ENCODE peak calls at places on chromosomes 1 and 21, in four cellular contexts. F is K562, C is HL-60, S is GM12878. L is an unnamed sample.

GRCh38 chr1:42973304-42973703 is 14.6 kb upstream of the SLC2A1 start:
- DNase-seq in F (no peak), C (no peak), S (no peak), L (no peak)

GRCh38 chr1:97378596-97378995 is 542.2 kb downstream of the DPYD start:
- DNase-seq in F (no peak), C (no peak), S (no peak), L (no peak)

GRCh38 chr1:209150114-209150513 is 433.4 kb upstream of the CAMK1G start:
- DNase-seq in F (peak), C (peak), S (no peak), L (no peak)

GRCh38 chr21:28516996-28517592 is 475.6 kb downstream of the LTN1 start:
- DNase-seq in F (peak), C (peak), S (peak), L (peak)

GRCh38 chr1:179935909-179936496 is 18.6 kb upstream of the CEP350 start:
- DNase-seq in F (peak), C (no peak), S (no peak), L (no peak)

GRCh38 chr1:149915429-149916192 is 2.0 kb downstream of the SV2A start:
- DNase-seq in F (peak), C (no peak), S (no peak), L (no peak)

GRCh38 chr1:18091660-18092446 is 15.7 kb upstream of the IGSF21 start:
- DNase-seq in F (no peak), C (no peak), S (no peak), L (no peak)

GRCh38 chr21:41666641-41667051 is 100.2 kb downstream of the RIPK4 start:
- DNase-seq in F (no peak), C (peak), S (no peak), L (no peak)

GRCh38 chr1:212504171-212504803 is 71.6 kb downstream of the NENF start:
- DNase-seq in F (no peak), C (no peak), S (no peak), L (no peak)

GRCh38 chr1:169931795-169932195 is 38.1 kb upstream of the SCYL3 start:
- DNase-seq in F (no peak), C (no peak), S (no peak), L (no peak)

GRCh38 chr21:31752352-31752751 is 20.4 kb upstream of the SCAF4 start:
- DNase-seq in F (no peak), C (no peak), S (no peak), L (no peak)

GRCh38 chr1:221227872-221228337 is 348.7 kb downstream of the HLX start:
- DNase-seq in F (no peak), C (no peak), S (no peak), L (no peak)

GRCh38 chr21:41610042-41610839 is 102.3 kb upstream of the TMPRSS2 start:
- DNase-seq in F (peak), C (peak), S (no peak), L (peak)

GRCh38 chr1:236502972-236503639 is 20.7 kb upstream of the LGALS8 start:
- DNase-seq in F (peak), C (peak), S (no peak), L (no peak)

GRCh38 chr1:176696109-176696508 is 233.1 kb downstream of the PAPPA2 start:
- DNase-seq in F (peak), C (no peak), S (no peak), L (no peak)

GRCh38 chr1:151134991-151135390 is 11.4 kb downstream of the SEMA6C start:
- DNase-seq in F (no peak), C (no peak), S (no peak), L (no peak)

GRCh38 chr1:81819613-81820012 is 18.9 kb downstream of the ADGRL2 start:
- DNase-seq in F (no peak), C (no peak), S (no peak), L (no peak)

GRCh38 chr1:24704411-24705259 is 40.6 kb upstream of the CLIC4 start:
- DNase-seq in F (peak), C (no peak), S (no peak), L (no peak)

GRCh38 chr1:236495359-236496120 is 28.2 kb upstream of the LGALS8 start:
- DNase-seq in F (peak), C (no peak), S (no peak), L (no peak)

GRCh38 chr1:213987422-213987875 is 324 bp upstream of the PROX1 start:
- DNase-seq in F (no peak), C (no peak), S (no peak), L (no peak)

GRCh38 chr21:24514081-24514733 is 1093.1 kb downstream of the MRPL39 start:
- DNase-seq in F (no peak), C (no peak), S (no peak), L (no peak)

GRCh38 chr21:31372176-31372765 is 28.2 kb upstream of the TIAM1 start:
- DNase-seq in F (no peak), C (no peak), S (no peak), L (no peak)

GRCh38 chr21:28444131-28444530 is 548.5 kb downstream of the LTN1 start:
- DNase-seq in F (no peak), C (no peak), S (no peak), L (no peak)

GRCh38 chr21:45598666-45599065 is 44.9 kb upstream of the PCBP3 start:
- DNase-seq in F (no peak), C (no peak), S (no peak), L (no peak)

GRCh38 chr21:46355161-46356004 is 31.4 kb downstream of the PCNT start:
- DNase-seq in F (no peak), C (no peak), S (no peak), L (no peak)

GRCh38 chr1:226440512-226440911 is 32.6 kb upstream of the PARP1 start:
- DNase-seq in F (no peak), C (no peak), S (no peak), L (no peak)

GRCh38 chr1:243421784-243422183 is 165.9 kb downstream of the SDCCAG8 start:
- DNase-seq in F (peak), C (peak), S (no peak), L (no peak)

GRCh38 chr1:198935371-198935921 is 296.6 kb downstream of the PTPRC start:
- DNase-seq in F (peak), C (peak), S (peak), L (no peak)

GRCh38 chr1:230868736-230869385 is 540 bp upstream of the C1orf198 start:
- DNase-seq in F (peak), C (peak), S (no peak), L (peak)

GRCh38 chr1:247487057-247487456 is 29.2 kb upstream of the OR2B11 start:
- DNase-seq in F (peak), C (peak), S (peak), L (peak)

GRCh38 chr1:206864939-206865671 is at the start of gene IL20:
- DNase-seq in F (peak), C (peak), S (peak), L (peak)

GRCh38 chr21:17523007-17523451 is 10.2 kb downstream of the CXADR start:
- DNase-seq in F (no peak), C (no peak), S (no peak), L (no peak)

GRCh38 chr21:46516068-46516467 is 57.4 kb downstream of the DIP2A start:
- DNase-seq in F (no peak), C (no peak), S (no peak), L (no peak)

GRCh38 chr21:35198004-35198403 is 148.9 kb upstream of the RUNX1 start:
- DNase-seq in F (no peak), C (no peak), S (no peak), L (no peak)

GRCh38 chr1:58971629-58972140 is 187.8 kb upstream of the JUN start:
- DNase-seq in F (peak), C (no peak), S (no peak), L (no peak)

GRCh38 chr1:47814592-47815436 is 182.4 kb downstream of the TRABD2B start:
- DNase-seq in F (no peak), C (peak), S (no peak), L (no peak)

DNA sequence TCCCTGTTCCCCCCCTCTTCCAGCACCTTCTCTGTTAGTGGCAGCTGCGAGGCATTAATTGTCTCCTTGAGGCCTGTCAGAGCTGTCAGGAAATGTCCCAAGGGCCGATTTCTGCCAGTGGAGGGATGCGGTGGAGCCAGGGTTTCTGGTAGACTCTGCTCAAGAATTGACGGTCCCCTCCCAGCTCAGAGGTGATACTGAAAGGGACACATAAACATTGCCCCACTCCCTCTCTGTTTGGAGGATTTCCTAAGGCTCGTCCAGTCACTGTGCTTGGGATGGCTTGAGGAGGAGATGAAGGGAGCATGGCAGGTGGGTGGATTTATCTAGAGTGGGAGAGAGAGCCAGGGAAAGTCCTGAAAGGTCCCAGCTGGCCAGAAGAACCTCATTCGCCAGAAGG is 61.4 kb upstream of the CD34 start:
- DNase-seq in F (no peak), C (no peak), S (no peak), L (no peak)
- TF ChIP-seq POLR2AphosphoS5 in F (no peak), C (no peak), S (no peak), L (no peak)

GRCh38 chr1:186811892-186812291 is 16.9 kb upstream of the PLA2G4A start:
- DNase-seq in F (no peak), C (no peak), S (no peak), L (no peak)

GRCh38 chr1:186807162-186807561 is 21.6 kb upstream of the PLA2G4A start:
- DNase-seq in F (no peak), C (no peak), S (no peak), L (no peak)

GRCh38 chr1:186804669-186805068 is 24.1 kb upstream of the PLA2G4A start:
- DNase-seq in F (no peak), C (no peak), S (no peak), L (no peak)

GRCh38 chr1:186802388-186802787 is 26.4 kb upstream of the PLA2G4A start:
- DNase-seq in F (no peak), C (peak), S (no peak), L (no peak)

DNA sequence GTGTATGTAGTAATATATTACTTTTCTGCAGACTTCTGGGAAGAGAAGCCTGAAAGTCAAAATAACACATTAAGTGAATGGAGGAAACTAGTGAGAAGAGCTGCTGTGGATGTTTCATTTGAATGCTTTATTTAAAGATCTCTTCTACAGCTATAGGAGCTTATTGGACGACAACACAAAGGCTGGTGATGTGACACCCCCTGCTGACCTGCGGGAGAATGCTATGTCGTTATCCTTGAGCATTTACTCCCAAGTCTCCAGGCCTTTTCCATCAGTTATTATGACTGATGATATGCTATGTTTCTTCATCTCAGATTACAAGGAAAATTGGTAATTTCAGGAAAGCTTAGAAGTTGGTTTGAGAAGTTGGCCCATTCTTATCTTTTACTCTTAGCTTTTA is 22.3 kb upstream of the PLA2G4A start:
- DNase-seq in F (no peak), C (peak), S (no peak), L (no peak)
- TF ChIP-seq SPI1 in F (no peak), C (no peak), S (no peak), L (no peak)

GRCh38 chr1:78289606-78290005 is 201.2 kb upstream of the PTGFR start:
- DNase-seq in F (no peak), C (no peak), S (no peak), L (no peak)

GRCh38 chr1:78291443-78291842 is 199.3 kb upstream of the PTGFR start:
- DNase-seq in F (no peak), C (no peak), S (no peak), L (no peak)

GRCh38 chr1:78284354-78284753 is 206.4 kb upstream of the PTGFR start:
- DNase-seq in F (no peak), C (no peak), S (no peak), L (no peak)

GRCh38 chr1:78283691-78284090 is 207.1 kb upstream of the PTGFR start:
- DNase-seq in F (no peak), C (no peak), S (no peak), L (no peak)

GRCh38 chr1:78286686-78287085 is 204.1 kb upstream of the PTGFR start:
- DNase-seq in F (no peak), C (no peak), S (no peak), L (no peak)
- TF ChIP-seq POLR2AphosphoS5 in F (no peak), C (no peak), S (no peak), L (no peak)

DNA sequence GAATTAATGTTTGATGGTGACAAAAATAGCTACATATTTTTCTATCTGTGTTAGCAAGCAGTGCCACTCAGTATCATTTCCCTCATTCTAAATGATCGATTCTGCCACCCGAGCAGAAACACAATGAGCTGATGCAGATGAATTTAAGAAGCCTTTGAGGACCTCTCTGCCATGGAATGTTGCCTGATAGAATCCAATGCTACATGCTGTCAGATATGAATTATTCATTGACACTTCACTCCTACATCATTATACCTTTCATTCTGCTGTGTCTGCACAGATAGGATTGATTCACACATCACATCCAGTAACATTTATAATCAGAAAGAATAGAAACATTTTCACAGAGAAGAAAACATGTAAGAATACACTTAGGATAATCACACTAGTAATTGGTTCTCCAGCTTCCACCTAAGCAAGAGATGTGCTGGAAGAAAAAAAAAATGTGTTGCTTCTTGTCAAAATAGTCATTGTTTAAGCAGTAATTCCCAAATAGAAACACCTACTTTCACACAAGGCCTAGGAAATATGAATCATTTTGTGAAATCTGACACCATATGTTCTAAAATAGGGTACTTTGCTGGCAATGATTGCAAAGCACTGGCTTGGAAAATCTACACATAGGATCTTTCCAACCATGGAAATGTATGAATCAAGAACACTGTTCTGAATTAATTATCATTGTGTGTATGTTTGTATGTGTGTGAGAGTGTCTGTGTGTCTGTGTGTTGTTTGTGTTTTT is 110.1 kb downstream of the GRIK1 start:
- DNase-seq in F (no peak), C (no peak), S (no peak), L (no peak)
- TF ChIP-seq SPI1 in F (no peak), C (no peak), S (no peak), L (no peak)